ENCODE peak calls at places on chromosomes 2 and 18, in nine cellular contexts. One of them, this sample, is unnamed.

GRCh38 chr2:216713691-216714411 is 18.5 kb upstream of the IGFBP5 start:
- DNase-seq in GM23338: no peak
- DNase-seq in SK-N-SH: no peak
- DNase-seq in HCT116: no peak
- DNase-seq in MM.1S: no peak
- DNase-seq in PC-3: peak; percentile 88
- DNase-seq in GM23248: peak; percentile 98
- DNase-seq in neural progenitor cell: no peak
- DNase-seq in hepatocyte: peak; percentile 64
- DNase-seq in this sample: no peak

GRCh38 chr18:30481871-30482270 is 560.7 kb downstream of the DSC3 start:
- DNase-seq in PC-3: peak; percentile 26
- DNase-seq in hepatocyte: no peak
- DNase-seq in HCT116: no peak
- DNase-seq in neural progenitor cell: no peak
- DNase-seq in GM23248: no peak
- DNase-seq in SK-N-SH: no peak
- DNase-seq in MM.1S: no peak
- DNase-seq in GM23338: peak; percentile 12
- DNase-seq in this sample: no peak

GRCh38 chr2:165718811-165719210 is 75.2 kb downstream of the GALNT3 start:
- DNase-seq in hepatocyte: no peak
- DNase-seq in PC-3: no peak
- DNase-seq in GM23338: no peak
- DNase-seq in MM.1S: no peak
- DNase-seq in SK-N-SH: no peak
- DNase-seq in GM23248: no peak
- DNase-seq in neural progenitor cell: no peak
- DNase-seq in HCT116: no peak
- DNase-seq in this sample: no peak

GRCh38 chr2:189008555-189009312 is 34.6 kb downstream of the COL3A1 start:
- DNase-seq in PC-3: no peak
- DNase-seq in SK-N-SH: no peak
- DNase-seq in GM23248: no peak
- DNase-seq in neural progenitor cell: no peak
- DNase-seq in GM23338: no peak
- DNase-seq in HCT116: no peak
- DNase-seq in MM.1S: no peak
- DNase-seq in hepatocyte: no peak
- DNase-seq in this sample: no peak

GRCh38 chr2:30232027-30232800 is 880 bp downstream of the LBH start:
- DNase-seq in HCT116: no peak
- DNase-seq in PC-3: no peak
- DNase-seq in neural progenitor cell: peak; percentile 69
- DNase-seq in MM.1S: no peak
- DNase-seq in hepatocyte: peak; percentile 84
- DNase-seq in SK-N-SH: peak; percentile 89
- DNase-seq in GM23338: peak; percentile 93
- DNase-seq in GM23248: peak; percentile 76
- DNase-seq in this sample: peak; percentile 24

GRCh38 chr18:74633652-74634352 is 36.1 kb downstream of the ZNF407 start:
- DNase-seq in neural progenitor cell: no peak
- DNase-seq in GM23248: no peak
- DNase-seq in MM.1S: no peak
- DNase-seq in hepatocyte: peak; percentile 22
- DNase-seq in GM23338: no peak
- DNase-seq in PC-3: peak; percentile 61
- DNase-seq in HCT116: no peak
- DNase-seq in SK-N-SH: no peak
- DNase-seq in this sample: no peak

GRCh38 chr2:32810909-32811495 is 135.8 kb upstream of the LTBP1 start:
- DNase-seq in PC-3: no peak
- DNase-seq in GM23248: peak; percentile 38
- DNase-seq in MM.1S: no peak
- DNase-seq in HCT116: no peak
- DNase-seq in neural progenitor cell: no peak
- DNase-seq in hepatocyte: no peak
- DNase-seq in GM23338: no peak
- DNase-seq in SK-N-SH: no peak
- DNase-seq in this sample: no peak

GRCh38 chr2:212538156-212539144 is at the start of gene ERBB4:
- DNase-seq in MM.1S: no peak
- DNase-seq in neural progenitor cell: peak; percentile 28
- DNase-seq in hepatocyte: peak; percentile 24
- DNase-seq in GM23248: peak; percentile 15
- DNase-seq in PC-3: peak; percentile 10
- DNase-seq in SK-N-SH: peak; percentile 51
- DNase-seq in GM23338: peak; percentile 47
- DNase-seq in HCT116: no peak
- DNase-seq in this sample: no peak

GRCh38 chr18:31176531-31176930 is 13.9 kb upstream of the DSC1 start:
- DNase-seq in hepatocyte: no peak
- DNase-seq in GM23338: no peak
- DNase-seq in GM23248: no peak
- DNase-seq in PC-3: no peak
- DNase-seq in neural progenitor cell: no peak
- DNase-seq in SK-N-SH: no peak
- DNase-seq in MM.1S: no peak
- DNase-seq in HCT116: no peak
- DNase-seq in this sample: no peak

GRCh38 chr18:31976242-31976641 is 33.3 kb upstream of the TRAPPC8 start:
- DNase-seq in neural progenitor cell: no peak
- DNase-seq in hepatocyte: no peak
- DNase-seq in PC-3: no peak
- DNase-seq in HCT116: no peak
- DNase-seq in GM23248: no peak
- DNase-seq in SK-N-SH: no peak
- DNase-seq in GM23338: no peak
- DNase-seq in MM.1S: no peak
- DNase-seq in this sample: no peak

GRCh38 chr2:10777111-10777841 is 35.3 kb downstream of the PDIA6 start:
- DNase-seq in HCT116: no peak
- DNase-seq in GM23248: no peak
- DNase-seq in hepatocyte: no peak
- DNase-seq in SK-N-SH: no peak
- DNase-seq in GM23338: no peak
- DNase-seq in neural progenitor cell: no peak
- DNase-seq in MM.1S: no peak
- DNase-seq in PC-3: no peak
- DNase-seq in this sample: no peak
- TF ChIP-seq EZH2phosphoT487 in HCT116: no peak
- TF ChIP-seq EZH2phosphoT487 in GM23248: no peak
- TF ChIP-seq EZH2phosphoT487 in hepatocyte: no peak
- TF ChIP-seq EZH2phosphoT487 in SK-N-SH: no peak
- TF ChIP-seq EZH2phosphoT487 in GM23338: no peak
- TF ChIP-seq EZH2phosphoT487 in neural progenitor cell: no peak
- TF ChIP-seq EZH2phosphoT487 in MM.1S: no peak
- TF ChIP-seq EZH2phosphoT487 in PC-3: no peak
- TF ChIP-seq EZH2phosphoT487 in this sample: no peak

DNA sequence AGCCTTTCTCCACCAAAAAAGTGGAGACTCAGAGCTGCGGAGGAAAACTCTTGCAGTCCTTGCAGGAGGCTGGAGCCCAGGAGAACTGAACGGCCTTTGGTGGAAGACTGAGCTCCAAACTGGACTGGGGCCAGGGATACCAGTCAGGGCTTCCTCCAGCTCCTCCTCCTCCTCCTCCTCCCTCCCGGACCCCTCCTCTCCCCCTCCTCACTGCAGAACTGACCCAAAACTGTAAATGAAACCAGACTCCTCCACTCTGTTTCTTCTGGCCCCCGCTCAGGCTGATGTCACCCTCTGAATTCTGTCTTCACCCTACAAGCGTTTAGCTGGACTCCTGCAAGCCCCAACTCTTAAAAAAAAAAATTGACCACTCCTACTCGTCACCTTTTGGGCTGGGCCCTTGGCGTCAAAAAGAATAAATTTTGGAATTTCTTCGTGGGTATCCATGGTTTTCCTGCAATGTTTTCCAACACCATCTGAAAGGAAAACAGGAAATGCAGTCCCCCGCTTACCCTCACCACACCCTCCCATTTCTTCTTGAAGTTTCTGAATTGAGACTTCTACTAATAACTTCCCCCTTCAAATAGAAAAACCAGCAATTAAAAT is at the start of gene COL6A3:
- DNase-seq in HCT116: no peak
- DNase-seq in SK-N-SH: no peak
- DNase-seq in PC-3: no peak
- DNase-seq in hepatocyte: peak; percentile 82
- DNase-seq in neural progenitor cell: no peak
- DNase-seq in GM23248: peak; percentile 93
- DNase-seq in MM.1S: no peak
- DNase-seq in GM23338: no peak
- DNase-seq in this sample: no peak
- H2AFZ ChIP-seq in HCT116: no peak within 1 kb of the TSS
- H2AFZ ChIP-seq in SK-N-SH: no peak within 1 kb of the TSS
- H2AFZ ChIP-seq in PC-3: no peak within 1 kb of the TSS
- H2AFZ ChIP-seq in hepatocyte: no peak within 1 kb of the TSS
- H2AFZ ChIP-seq in neural progenitor cell: peak within 1 kb of the TSS; percentile 50
- H2AFZ ChIP-seq in GM23248: peak within 1 kb of the TSS; percentile 52
- H2AFZ ChIP-seq in MM.1S: no peak within 1 kb of the TSS
- H2AFZ ChIP-seq in GM23338: peak within 1 kb of the TSS; percentile 97
- H2AFZ ChIP-seq in this sample: no peak within 1 kb of the TSS

GRCh38 chr2:73032702-73033097 is 38.8 kb downstream of the SFXN5 start:
- DNase-seq in GM23338: no peak
- DNase-seq in PC-3: no peak
- DNase-seq in HCT116: no peak
- DNase-seq in neural progenitor cell: no peak
- DNase-seq in MM.1S: no peak
- DNase-seq in hepatocyte: no peak
- DNase-seq in SK-N-SH: no peak
- DNase-seq in GM23248: no peak
- DNase-seq in this sample: no peak

GRCh38 chr2:73033142-73033765 is 38.3 kb downstream of the SFXN5 start:
- DNase-seq in SK-N-SH: no peak
- DNase-seq in GM23248: no peak
- DNase-seq in GM23338: no peak
- DNase-seq in MM.1S: no peak
- DNase-seq in PC-3: no peak
- DNase-seq in HCT116: no peak
- DNase-seq in neural progenitor cell: no peak
- DNase-seq in hepatocyte: no peak
- DNase-seq in this sample: no peak

GRCh38 chr2:73031725-73032701 is 39.5 kb downstream of the SFXN5 start:
- DNase-seq in GM23248: no peak
- DNase-seq in neural progenitor cell: no peak
- DNase-seq in HCT116: no peak
- DNase-seq in hepatocyte: peak; percentile 69
- DNase-seq in GM23338: no peak
- DNase-seq in SK-N-SH: no peak
- DNase-seq in MM.1S: no peak
- DNase-seq in PC-3: no peak
- DNase-seq in this sample: no peak

GRCh38 chr2:73028841-73029240 is 42.7 kb downstream of the SFXN5 start:
- DNase-seq in neural progenitor cell: no peak
- DNase-seq in HCT116: no peak
- DNase-seq in SK-N-SH: no peak
- DNase-seq in MM.1S: no peak
- DNase-seq in hepatocyte: no peak
- DNase-seq in GM23248: peak; percentile 75
- DNase-seq in GM23338: no peak
- DNase-seq in PC-3: no peak
- DNase-seq in this sample: no peak

DNA sequence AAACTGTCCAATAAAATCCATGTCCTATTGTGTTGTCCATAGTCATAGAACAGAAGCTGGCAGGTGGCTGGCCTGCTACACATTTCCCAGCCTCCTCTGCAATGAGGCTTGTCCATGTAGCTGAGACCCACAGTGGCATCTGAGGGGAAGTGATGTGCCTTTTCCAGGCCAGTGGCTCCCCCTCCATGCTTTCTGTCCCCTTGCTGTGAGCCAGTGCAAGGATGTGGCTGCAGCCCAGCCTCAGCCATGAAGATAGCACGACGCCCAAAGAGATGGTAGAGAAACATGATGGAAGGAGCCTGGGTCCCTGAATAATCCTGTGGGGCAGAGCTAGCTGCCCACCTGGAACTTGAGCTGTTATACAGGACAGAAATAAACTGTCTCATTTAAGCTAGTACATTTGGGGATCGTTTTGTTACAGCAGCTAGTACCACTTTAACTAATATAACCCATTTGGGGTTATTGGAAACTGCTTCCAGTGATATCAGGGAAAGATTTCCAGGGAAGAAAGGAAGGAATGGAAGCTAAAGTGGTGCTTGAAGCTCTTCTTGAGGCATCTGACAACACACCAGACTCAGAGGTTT is 40.3 kb downstream of the SFXN5 start:
- DNase-seq in SK-N-SH: no peak
- DNase-seq in MM.1S: no peak
- DNase-seq in neural progenitor cell: no peak
- DNase-seq in GM23248: no peak
- DNase-seq in hepatocyte: no peak
- DNase-seq in HCT116: no peak
- DNase-seq in GM23338: no peak
- DNase-seq in PC-3: no peak
- DNase-seq in this sample: no peak
- TF ChIP-seq EZH2phosphoT487 in SK-N-SH: no peak
- TF ChIP-seq EZH2phosphoT487 in MM.1S: no peak
- TF ChIP-seq EZH2phosphoT487 in neural progenitor cell: no peak
- TF ChIP-seq EZH2phosphoT487 in GM23248: no peak
- TF ChIP-seq EZH2phosphoT487 in hepatocyte: no peak
- TF ChIP-seq EZH2phosphoT487 in HCT116: no peak
- TF ChIP-seq EZH2phosphoT487 in GM23338: no peak
- TF ChIP-seq EZH2phosphoT487 in PC-3: no peak
- TF ChIP-seq EZH2phosphoT487 in this sample: no peak

GRCh38 chr2:131154071-131154531 is 49.0 kb downstream of the PLEKHB2 start:
- DNase-seq in hepatocyte: peak; percentile 91
- DNase-seq in neural progenitor cell: peak; percentile 90
- DNase-seq in HCT116: peak; percentile 33
- DNase-seq in MM.1S: peak; percentile 68
- DNase-seq in SK-N-SH: peak; percentile 92
- DNase-seq in GM23248: peak; percentile 80
- DNase-seq in PC-3: peak; percentile 77
- DNase-seq in GM23338: peak; percentile 87
- DNase-seq in this sample: peak; percentile 83
- H2AFZ ChIP-seq in hepatocyte: no peak overlapping the region
- H2AFZ ChIP-seq in neural progenitor cell: peak overlapping the region; percentile 40
- H2AFZ ChIP-seq in HCT116: no peak overlapping the region
- H2AFZ ChIP-seq in MM.1S: no peak overlapping the region
- H2AFZ ChIP-seq in SK-N-SH: no peak overlapping the region
- H2AFZ ChIP-seq in GM23248: peak overlapping the region; percentile 25
- H2AFZ ChIP-seq in PC-3: no peak overlapping the region
- H2AFZ ChIP-seq in GM23338: peak overlapping the region; percentile 80
- H2AFZ ChIP-seq in this sample: no peak overlapping the region

GRCh38 chr18:13070460-13070859 is 79.3 kb downstream of the CEP192 start:
- DNase-seq in hepatocyte: peak; percentile 29
- DNase-seq in neural progenitor cell: no peak
- DNase-seq in MM.1S: no peak
- DNase-seq in SK-N-SH: no peak
- DNase-seq in GM23248: peak; percentile 32
- DNase-seq in GM23338: no peak
- DNase-seq in HCT116: no peak
- DNase-seq in PC-3: no peak
- DNase-seq in this sample: no peak
- TF ChIP-seq EZH2phosphoT487 in hepatocyte: no peak
- TF ChIP-seq EZH2phosphoT487 in neural progenitor cell: no peak
- TF ChIP-seq EZH2phosphoT487 in MM.1S: no peak
- TF ChIP-seq EZH2phosphoT487 in SK-N-SH: no peak
- TF ChIP-seq EZH2phosphoT487 in GM23248: no peak
- TF ChIP-seq EZH2phosphoT487 in GM23338: no peak
- TF ChIP-seq EZH2phosphoT487 in HCT116: no peak
- TF ChIP-seq EZH2phosphoT487 in PC-3: no peak
- TF ChIP-seq EZH2phosphoT487 in this sample: no peak

GRCh38 chr2:41127351-41127750 is 675.5 kb upstream of the SLC8A1 start:
- DNase-seq in HCT116: no peak
- DNase-seq in GM23248: no peak
- DNase-seq in hepatocyte: no peak
- DNase-seq in MM.1S: no peak
- DNase-seq in GM23338: no peak
- DNase-seq in PC-3: no peak
- DNase-seq in SK-N-SH: no peak
- DNase-seq in neural progenitor cell: no peak
- DNase-seq in this sample: no peak
- H2AFZ ChIP-seq in HCT116: no peak overlapping the region
- H2AFZ ChIP-seq in GM23248: no peak overlapping the region
- H2AFZ ChIP-seq in hepatocyte: no peak overlapping the region
- H2AFZ ChIP-seq in MM.1S: no peak overlapping the region
- H2AFZ ChIP-seq in GM23338: no peak overlapping the region
- H2AFZ ChIP-seq in PC-3: no peak overlapping the region
- H2AFZ ChIP-seq in SK-N-SH: no peak overlapping the region
- H2AFZ ChIP-seq in neural progenitor cell: no peak overlapping the region
- H2AFZ ChIP-seq in this sample: no peak overlapping the region